ENCODE peak calls at places on chromosomes 12 and 14, in nine cellular contexts. N is Daoy; M is colonic mucosa; R is hippocampal formation; Y is kidney tubule cell; S is WERI-Rb-1; A is stimulated activated CD4-positive, alpha-beta T cell treated with anti-CD3 and anti-CD28 coated beads, Interleukin-12 subunit alpha, Interleukin-12 subunit beta, amount 100 ng/mL, for 4 hours; I is astrocyte of the hippocampus; J is gastrocnemius medialis. C is an unnamed sample.

GRCh38 chr12:86261142-86261541 is 5.0 kb upstream of the MGAT4C start:
- DNase-seq in N (no peak), M (no peak), R (no peak), Y (peak), S (no peak), A (no peak), I (no peak), J (no peak), C (no peak)

GRCh38 chr14:34498684-34499412 is 36.8 kb upstream of the SPTSSA start:
- DNase-seq in N (no peak), M (peak), R (no peak), Y (peak), S (peak), A (no peak), I (peak), J (no peak), C (no peak)

GRCh38 chr14:83816755-83817154 is 1713.2 kb upstream of the FLRT2 start:
- DNase-seq in N (peak), M (no peak), R (no peak), Y (no peak), S (no peak), A (no peak), I (peak), J (no peak), C (no peak)

GRCh38 chr12:7068240-7068993 is 7.9 kb downstream of the C1S start:
- DNase-seq in N (no peak), M (no peak), R (peak), Y (peak), S (peak), A (no peak), I (peak), J (peak), C (no peak)

GRCh38 chr12:82682326-82682725 is 4.4 kb upstream of the TMTC2 start:
- DNase-seq in N (no peak), M (no peak), R (no peak), Y (no peak), S (peak), A (no peak), I (no peak), J (no peak), C (no peak)

GRCh38 chr12:31117203-31118011 is 43.7 kb downstream of the DDX11 start:
- DNase-seq in N (peak), M (peak), R (no peak), Y (peak), S (peak), A (peak), I (peak), J (no peak), C (no peak)

GRCh38 chr12:122421263-122421814 is 1.1 kb downstream of the CLIP1 start:
- DNase-seq in N (peak), M (peak), R (peak), Y (peak), S (peak), A (no peak), I (peak), J (peak), C (no peak)

GRCh38 chr14:53767566-53767965 is 189.1 kb downstream of the BMP4 start:
- DNase-seq in N (no peak), M (no peak), R (no peak), Y (no peak), S (no peak), A (no peak), I (peak), J (no peak), C (no peak)

GRCh38 chr14:91980157-91980556 is 32.7 kb upstream of the FBLN5 start:
- DNase-seq in N (peak), M (no peak), R (no peak), Y (peak), S (no peak), A (no peak), I (peak), J (peak), C (no peak)

GRCh38 chr14:29462271-29462670 is 465.4 kb downstream of the PRKD1 start:
- DNase-seq in N (no peak), M (no peak), R (no peak), Y (peak), S (no peak), A (no peak), I (peak), J (no peak), C (no peak)

GRCh38 chr12:95402096-95402495 is 71.9 kb upstream of the METAP2 start:
- DNase-seq in N (no peak), M (no peak), R (no peak), Y (no peak), S (no peak), A (no peak), I (no peak), J (no peak), C (no peak)

GRCh38 chr14:65940056-65940735 is 527.7 kb downstream of the FUT8 start:
- DNase-seq in N (peak), M (no peak), R (no peak), Y (peak), S (peak), A (no peak), I (no peak), J (no peak), C (no peak)

GRCh38 chr14:105091335-105092123 is 26.3 kb upstream of the GPR132 start:
- DNase-seq in N (peak), M (peak), R (no peak), Y (peak), S (no peak), A (no peak), I (peak), J (no peak), C (no peak)

GRCh38 chr12:52195065-52195730 is 3.4 kb upstream of the KRT80 start:
- DNase-seq in N (peak), M (no peak), R (no peak), Y (no peak), S (peak), A (no peak), I (no peak), J (no peak), C (no peak)

GRCh38 chr12:116980083-116980482 is 69.3 kb downstream of the FBXW8 start:
- DNase-seq in N (no peak), M (no peak), R (no peak), Y (no peak), S (no peak), A (no peak), I (no peak), J (no peak), C (no peak)

GRCh38 chr12:38878986-38879385 is 26.4 kb downstream of the CPNE8 start:
- DNase-seq in N (no peak), M (no peak), R (no peak), Y (no peak), S (no peak), A (no peak), I (no peak), J (no peak), C (no peak)

GRCh38 chr12:2180737-2181082 is 127.9 kb downstream of the CACNA1C start:
- DNase-seq in N (no peak), M (no peak), R (no peak), Y (no peak), S (no peak), A (no peak), I (no peak), J (no peak), C (no peak)

GRCh38 chr12:112537710-112538396 is 119.1 kb downstream of the PTPN11 start:
- DNase-seq in N (peak), M (no peak), R (no peak), Y (peak), S (no peak), A (no peak), I (peak), J (no peak), C (no peak)

GRCh38 chr12:27303139-27304111 is 29.2 kb upstream of the BMAL2 start:
- DNase-seq in N (no peak), M (no peak), R (no peak), Y (no peak), S (no peak), A (no peak), I (no peak), J (no peak), C (no peak)

GRCh38 chr12:55966408-55967281 is at the start of gene CDK2:
- DNase-seq in N (peak), M (peak), R (peak), Y (peak), S (peak), A (peak), I (peak), J (peak), C (peak)

GRCh38 chr12:105831372-105831771 is 307.4 kb downstream of the NUAK1 start:
- DNase-seq in N (no peak), M (no peak), R (no peak), Y (no peak), S (peak), A (no peak), I (no peak), J (no peak), C (no peak)

GRCh38 chr12:60216226-60216625 is 620.4 kb downstream of the SLC16A7 start:
- DNase-seq in N (no peak), M (no peak), R (no peak), Y (no peak), S (no peak), A (no peak), I (no peak), J (no peak), C (no peak)

GRCh38 chr12:120229071-120229582 is 28.2 kb upstream of the RPLP0 start:
- DNase-seq in N (peak), M (peak), R (no peak), Y (peak), S (peak), A (no peak), I (no peak), J (no peak), C (no peak)

GRCh38 chr14:60965402-60965801 is 15.5 kb downstream of the TRMT5 start:
- DNase-seq in N (peak), M (no peak), R (no peak), Y (peak), S (no peak), A (no peak), I (peak), J (no peak), C (no peak)

GRCh38 chr12:110279976-110280783 is 867 bp upstream of the ATP2A2 start:
- DNase-seq in N (no peak), M (peak), R (peak), Y (peak), S (no peak), A (peak), I (peak), J (no peak), C (no peak)

GRCh38 chr14:36173161-36173560 is 3.4 kb downstream of the PTCSC3 start:
- DNase-seq in N (peak), M (no peak), R (no peak), Y (peak), S (no peak), A (no peak), I (peak), J (no peak), C (no peak)

GRCh38 chr14:61355892-61356325 is 34.5 kb downstream of the PRKCH start:
- DNase-seq in N (peak), M (no peak), R (no peak), Y (peak), S (no peak), A (peak), I (peak), J (peak), C (no peak)